ENCODE peak calls at places on chromosomes 13 and 19, in six cellular contexts. M is T follicular helper cell; K is NCI-H1048; E is endothelial cell; Y is DMS153; X is activated CD4-positive, alpha-beta T cell treated with anti-CD3 and anti-CD28 coated beads for 4 hours. N is an unnamed sample.

GRCh38 chr19:13396256-13397080 is 109.8 kb downstream of the CACNA1A start:
- DNase-seq in M (no peak), Y (no peak), E (peak), X (no peak), K (no peak), N (peak)

GRCh38 chr13:98349731-98350305 is 172.7 kb upstream of the RNF113B start:
- DNase-seq in M (no peak), E (peak), X (no peak), K (no peak), Y (no peak), N (no peak)

GRCh38 chr13:110463876-110464510 is 97.5 kb downstream of the RAB20 start:
- DNase-seq in Y (no peak), X (no peak), K (no peak), E (no peak), M (no peak), N (peak)

GRCh38 chr13:76036176-76036575 is 400.0 kb downstream of the LMO7 start:
- DNase-seq in K (no peak), E (no peak), Y (no peak), X (no peak), M (no peak), N (no peak)

GRCh38 chr19:34996978-34997640 is 3.0 kb upstream of the GRAMD1A start:
- DNase-seq in M (no peak), Y (no peak), E (no peak), X (no peak), K (no peak), N (no peak)

GRCh38 chr19:17944301-17944700 is 11.5 kb downstream of the CCDC124 start:
- DNase-seq in K (no peak), E (no peak), M (no peak), X (no peak), Y (no peak), N (peak)

GRCh38 chr19:46141421-46141820 is 6.6 kb upstream of the IGFL2 start:
- DNase-seq in M (no peak), E (no peak), Y (no peak), K (no peak), X (no peak), N (no peak)

GRCh38 chr19:4102339-4103072 is 21.4 kb downstream of the MAP2K2 start:
- DNase-seq in E (no peak), Y (no peak), K (no peak), X (no peak), M (no peak), N (no peak)

GRCh38 chr19:32566246-32566830 is 14.7 kb upstream of the PDCD5 start:
- DNase-seq in K (no peak), X (no peak), E (no peak), Y (no peak), M (no peak), N (peak)

GRCh38 chr19:29040951-29041350 is 172.0 kb downstream of the UQCRFS1 start:
- DNase-seq in X (no peak), M (no peak), Y (peak), E (no peak), K (no peak), N (no peak)

GRCh38 chr19:35994868-35995654 is at the start of gene SDHAF1:
- DNase-seq in K (peak), E (peak), X (peak), Y (peak), M (peak), N (peak)

GRCh38 chr13:94776956-94777355 is 64.6 kb upstream of the SOX21 start:
- DNase-seq in K (no peak), E (no peak), X (no peak), M (no peak), Y (no peak), N (no peak)

GRCh38 chr19:47719047-47719885 is 6.0 kb downstream of the EHD2 start:
- DNase-seq in E (no peak), X (no peak), K (no peak), Y (no peak), M (no peak), N (peak)